ENCODE peak calls at places on chromosomes 13 and 19, in six cellular contexts. H is heart left ventricle, G is stomach, Q is Peyer's patch, B is fibroblast of mammary gland, T is uterus. V is an unnamed sample.
A peak's percentile ranks its signal among the peaks of the same experiment; 100 is the strongest.

GRCh38 chr13:97967948-97968347 is 14.5 kb downstream of the IPO5 start:
- DNase-seq in T (no peak), H (no peak), Q (no peak), B (peak; percentile 46), G (peak; percentile 42), V (no peak)

GRCh38 chr19:7744871-7745270 is 2.5 kb downstream of the CD209 start:
- DNase-seq in Q (no peak), H (no peak), G (no peak), B (no peak), T (no peak), V (peak; percentile 53)

GRCh38 chr19:16398530-16399241 is 73.1 kb downstream of the EPS15L1 start:
- DNase-seq in G (no peak), H (peak; percentile 10), Q (no peak), B (no peak), T (no peak), V (no peak)

GRCh38 chr19:48746738-48747575 is at the start of gene IZUMO1:
- DNase-seq in B (peak; percentile 88), G (peak; percentile 61), Q (peak; percentile 32), H (peak; percentile 91), T (peak; percentile 73), V (peak; percentile 84)

GRCh38 chr13:31477961-31478360 is 261.4 kb upstream of the RXFP2 start:
- DNase-seq in T (no peak), Q (no peak), H (no peak), G (no peak), B (peak; percentile 87), V (no peak)

GRCh38 chr19:10009714-10010224 is 535 bp downstream of the COL5A3 start:
- DNase-seq in H (no peak), B (peak; percentile 40), T (no peak), G (no peak), Q (no peak), V (no peak)

GRCh38 chr13:48112896-48113525 is 18.1 kb upstream of the MED4 start:
- DNase-seq in Q (no peak), T (no peak), H (no peak), B (no peak), G (no peak), V (no peak)

GRCh38 chr19:793775-794174 is 3.5 kb upstream of the PTBP1 start:
- DNase-seq in G (no peak), H (no peak), Q (no peak), T (no peak), B (no peak), V (no peak)

GRCh38 chr13:21365574-21365973 is 93.5 kb downstream of the ZDHHC20 start:
- DNase-seq in B (no peak), G (no peak), T (no peak), Q (no peak), H (no peak), V (no peak)

GRCh38 chr19:27794444-27795042 is 1418.4 kb downstream of the UQCRFS1 start:
- DNase-seq in Q (no peak), H (peak; percentile 40), G (no peak), T (no peak), B (peak; percentile 37), V (no peak)

GRCh38 chr19:17963936-17964691 is 2.8 kb upstream of the KCNN1 start:
- DNase-seq in H (no peak), B (no peak), T (no peak), Q (no peak), G (no peak), V (no peak)

GRCh38 chr19:4823577-4823976 is 7.9 kb downstream of the TICAM1 start:
- DNase-seq in Q (no peak), H (no peak), T (no peak), B (no peak), G (no peak), V (no peak)

GRCh38 chr13:21009036-21009435 is 52.4 kb downstream of the LATS2 start:
- DNase-seq in H (no peak), G (no peak), B (no peak), T (no peak), Q (no peak), V (no peak)

GRCh38 chr19:16076958-16077611 is 790 bp downstream of the TPM4 start:
- DNase-seq in T (no peak), Q (peak; percentile 59), G (peak; percentile 55), B (no peak), H (peak; percentile 76), V (peak; percentile 87)

GRCh38 chr13:47064381-47064780 is 167.5 kb upstream of the HTR2A start:
- DNase-seq in B (no peak), G (no peak), T (no peak), H (no peak), Q (no peak), V (no peak)
- TF ChIP-seq CTCF in B (no peak), G (no peak), T (no peak), H (no peak), Q (no peak), V (no peak)

GRCh38 chr13:27194209-27194608 is 22.6 kb upstream of the USP12 start:
- DNase-seq in H (no peak), G (no peak), B (peak; percentile 42), T (no peak), Q (no peak), V (no peak)
- TF ChIP-seq CTCF in H (no peak), G (no peak), B (no peak), T (no peak), Q (no peak), V (no peak)

DNA sequence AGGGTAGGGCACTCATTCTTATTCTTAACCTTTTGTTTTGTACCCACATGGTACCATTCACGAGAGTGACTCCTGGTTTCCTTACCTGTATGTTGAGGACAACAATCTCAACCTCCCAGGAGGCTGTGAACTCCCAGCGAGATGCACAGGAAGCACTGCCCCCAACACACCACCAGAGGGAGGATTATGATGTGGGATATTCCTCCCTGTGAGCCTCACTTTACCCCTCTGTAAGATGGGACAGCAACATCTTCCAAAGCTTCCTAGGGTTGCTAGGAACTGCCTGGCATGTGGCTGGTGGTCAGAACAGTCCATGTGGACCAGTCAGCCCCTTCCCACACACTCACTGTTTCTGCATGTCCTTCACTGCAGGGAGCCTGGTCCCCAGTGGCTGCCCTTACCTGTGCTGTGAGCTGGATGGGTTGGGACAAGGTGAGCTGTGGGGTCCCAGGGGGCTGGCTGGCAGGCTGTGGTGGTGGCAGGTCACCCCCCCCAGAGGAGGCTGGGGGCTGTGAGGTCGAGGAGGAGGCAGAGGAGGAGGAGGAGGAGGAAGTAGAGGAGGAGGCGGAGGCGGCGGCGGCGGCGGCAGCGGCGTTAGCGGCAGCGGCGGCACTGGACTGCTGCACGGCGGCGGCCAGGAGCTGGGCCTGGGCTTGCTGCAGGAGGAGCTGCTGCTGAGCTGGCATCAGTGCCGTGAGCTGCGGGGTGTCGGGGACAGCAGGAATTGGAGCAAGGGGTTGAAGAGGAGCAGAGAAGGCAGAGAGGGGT is 15.8 kb downstream of the POU2F2 start:
- DNase-seq in T (no peak), B (no peak), H (no peak), Q (no peak), G (no peak), V (no peak)
- TF ChIP-seq CTCF in T (no peak), B (peak; percentile 11), H (no peak), Q (no peak), G (no peak), V (no peak)

DNA sequence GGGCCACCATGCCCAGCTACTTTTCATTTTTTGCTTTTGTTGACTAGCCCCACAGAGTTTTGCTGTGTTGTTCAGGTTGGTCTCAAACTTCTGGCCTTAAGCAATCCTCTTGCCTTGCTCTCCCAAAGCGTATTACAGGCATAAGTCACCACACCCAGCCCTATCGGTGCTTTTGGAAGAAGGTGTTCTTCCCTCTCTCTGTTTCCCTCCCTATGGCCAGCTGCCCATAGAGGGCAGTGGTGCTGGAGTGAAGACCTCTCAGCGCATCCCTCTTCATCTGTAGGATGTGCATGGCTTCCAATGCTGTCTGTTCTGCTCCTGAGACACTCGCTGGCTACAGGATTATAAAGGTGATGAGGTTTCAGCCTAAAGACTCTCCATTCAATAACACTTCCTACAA is 1.3 kb upstream of the CD22 start:
- DNase-seq in T (no peak), B (no peak), Q (no peak), H (no peak), G (no peak), V (no peak)
- TF ChIP-seq CTCF in T (no peak), B (peak; percentile 30), Q (no peak), H (peak; percentile 7), G (no peak), V (no peak)

DNA sequence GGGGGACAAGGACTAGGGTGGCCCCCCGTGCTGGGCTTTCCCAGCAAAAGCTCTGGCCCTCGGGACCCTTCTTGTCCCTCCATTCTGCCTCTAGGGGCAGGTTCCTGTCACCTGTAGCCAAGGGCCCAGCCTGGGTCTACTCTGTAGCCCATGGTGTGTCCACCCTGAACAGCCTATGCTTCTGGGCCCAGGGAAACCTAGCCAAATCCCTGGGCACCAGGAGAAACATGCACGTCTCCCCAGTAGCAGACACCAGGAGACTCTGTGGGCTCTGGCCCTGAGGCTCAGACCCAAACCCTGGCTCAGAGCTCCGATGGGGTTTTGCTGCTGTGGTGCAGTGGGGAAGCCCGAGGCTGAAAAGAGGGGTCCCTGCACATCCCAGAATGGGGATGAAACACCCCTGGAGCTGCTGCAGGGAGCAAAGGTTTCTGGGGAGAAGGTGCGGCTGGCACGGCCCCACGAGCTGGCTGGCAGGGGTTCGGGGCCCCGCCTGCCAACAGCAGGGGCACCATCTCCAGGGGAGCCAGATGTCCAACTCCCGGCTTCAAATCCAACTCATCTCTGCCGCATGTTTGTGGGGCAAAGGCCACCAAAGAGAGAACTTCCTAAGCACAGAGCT is 18.2 kb downstream of the CEBPG start:
- DNase-seq in Q (no peak), H (peak; percentile 17), B (no peak), T (no peak), G (no peak), V (no peak)
- TF ChIP-seq CTCF in Q (no peak), H (no peak), B (no peak), T (no peak), G (no peak), V (no peak)

DNA sequence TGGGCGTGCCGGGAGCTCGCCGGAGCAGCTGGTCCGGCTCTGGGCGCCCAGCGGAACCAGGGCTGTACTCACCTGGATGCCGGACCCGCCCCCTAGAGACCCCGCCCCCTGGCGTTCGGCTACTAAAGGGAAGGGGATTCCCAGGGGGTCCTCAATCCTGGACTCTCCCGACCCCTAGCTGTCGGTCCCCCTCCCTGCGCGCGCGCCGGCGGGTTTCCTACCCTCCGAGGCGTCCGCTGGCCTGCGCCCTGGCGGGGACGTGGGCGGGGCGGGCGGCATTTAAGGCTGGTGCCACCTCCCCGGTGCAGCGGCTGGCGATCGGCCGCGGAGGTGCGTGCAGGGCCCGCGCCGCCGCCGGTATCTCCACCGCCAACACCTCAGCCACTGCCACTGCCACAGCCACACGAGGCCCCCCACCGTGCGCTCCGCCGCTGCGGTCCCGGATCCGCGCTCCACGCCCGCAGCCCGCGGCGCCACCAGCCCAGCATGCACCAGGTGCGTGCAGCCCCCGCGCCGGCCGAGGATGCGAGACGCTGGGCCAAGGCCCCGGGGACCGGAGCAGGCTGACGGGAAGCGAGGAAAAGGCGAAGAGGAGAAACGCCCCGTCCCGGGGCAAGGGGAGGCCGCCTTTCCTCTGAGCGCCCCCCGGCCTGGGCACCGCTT is at the start of gene ATP12A:
- DNase-seq in B (no peak), H (no peak), T (no peak), G (peak; percentile 35), Q (no peak), V (no peak)
- TF ChIP-seq CTCF in B (no peak), H (no peak), T (no peak), G (no peak), Q (peak; percentile 22), V (no peak)

DNA sequence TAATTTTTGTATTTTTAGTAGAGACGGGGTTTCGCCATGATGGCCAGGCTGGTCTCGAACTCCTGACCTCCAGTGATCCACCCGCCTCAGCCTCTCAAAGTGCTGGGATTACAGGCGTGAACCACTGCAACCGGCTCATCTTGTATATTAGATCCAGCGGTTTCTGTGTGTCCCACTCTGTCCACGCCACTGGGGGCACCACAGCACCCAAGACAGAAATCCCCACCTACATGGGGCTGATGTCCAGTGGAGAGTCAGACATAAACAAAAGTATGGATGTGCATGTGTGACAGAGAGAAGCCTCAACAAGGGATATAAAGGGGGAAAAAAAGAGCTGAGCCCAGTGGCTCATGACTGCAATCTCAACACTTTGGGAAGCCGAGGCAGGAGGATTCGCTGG is 65.8 kb upstream of the ADGRE5 start:
- DNase-seq in H (no peak), B (no peak), G (no peak), T (no peak), Q (no peak), V (no peak)
- TF ChIP-seq CTCF in H (no peak), B (no peak), G (no peak), T (no peak), Q (no peak), V (no peak)